ENCODE peak calls at places on chromosomes 11 and 22, in four cellular contexts. X, Y, W and O are unnamed samples.

GRCh38 chr11:73454987-73455386 is 78.8 kb downstream of the RELT start:
- DNase-seq in X (no peak), Y (no peak), W (no peak), O (no peak)

GRCh38 chr22:23820748-23821211 is 18.0 kb downstream of the DERL3 start:
- DNase-seq in X (no peak), Y (no peak), W (no peak), O (no peak)

GRCh38 chr11:43905788-43906187 is 25.2 kb downstream of the ALKBH3 start:
- DNase-seq in X (peak), Y (peak), W (peak), O (no peak)

GRCh38 chr11:73228268-73229134 is 10.4 kb downstream of the P2RY2 start:
- DNase-seq in X (no peak), Y (no peak), W (peak), O (peak)

GRCh38 chr11:69499216-69499945 is 17.9 kb downstream of the LINC01488 start:
- DNase-seq in X (no peak), Y (no peak), W (no peak), O (peak)

GRCh38 chr11:124897681-124898680 is at the start of gene ROBO4:
- DNase-seq in X (peak), Y (no peak), W (peak), O (no peak)

GRCh38 chr22:17318817-17319216 is 50.4 kb upstream of the CECR2 start:
- DNase-seq in X (no peak), Y (no peak), W (no peak), O (no peak)

GRCh38 chr22:38051261-38051660 is 5.9 kb upstream of the PICK1 start:
- DNase-seq in X (no peak), Y (no peak), W (no peak), O (no peak)

GRCh38 chr11:105854269-105854668 is 167.8 kb downstream of the MSANTD4 start:
- DNase-seq in X (peak), Y (no peak), W (no peak), O (no peak)

GRCh38 chr22:47278655-47279054 is 516.2 kb downstream of the TBC1D22A start:
- DNase-seq in X (no peak), Y (no peak), W (no peak), O (peak)

GRCh38 chr11:130102457-130103249 is 33.0 kb downstream of the APLP2 start:
- DNase-seq in X (peak), Y (no peak), W (no peak), O (no peak)

GRCh38 chr11:118343248-118343647 is 743 bp upstream of the CD3D start:
- DNase-seq in X (no peak), Y (no peak), W (no peak), O (no peak)